ENCODE peak calls at places on chromosomes 1 and 21, in nine cellular contexts. O is upper lobe of right lung; R is Right ventricle myocardium superior; D is HEK293T; Z is PC-3; J is ELR; M is effector CD4-positive, alpha-beta T cell; E is activated T-cell treated with anti-CD3 and anti-CD28 coated beads for 1 hour; T is A549. U is an unnamed sample.

GRCh38 chr1:100250807-100251206 is 1.2 kb upstream of the DBT start:
- DNase-seq in Z (no peak), O (no peak), T (no peak), D (no peak), J (no peak), E (no peak), R (no peak), M (no peak), U (no peak)

GRCh38 chr1:4549933-4550332 is 104.5 kb upstream of the AJAP1 start:
- DNase-seq in D (no peak), Z (peak), T (no peak), R (no peak), O (no peak), M (no peak), E (no peak), J (no peak), U (no peak)

GRCh38 chr1:230140221-230141001 is 73.4 kb downstream of the GALNT2 start:
- DNase-seq in R (peak), M (no peak), D (no peak), O (no peak), J (peak), E (no peak), T (no peak), Z (no peak), U (no peak)

GRCh38 chr1:54766726-54767125 is 2.4 kb upstream of the PARS2 start:
- DNase-seq in Z (no peak), J (no peak), R (no peak), T (no peak), M (no peak), O (no peak), D (no peak), E (no peak), U (no peak)

GRCh38 chr1:199758626-199759255 is 268.8 kb upstream of the NR5A2 start:
- DNase-seq in J (no peak), Z (no peak), M (no peak), R (no peak), T (peak), E (no peak), O (no peak), D (no peak), U (no peak)

GRCh38 chr1:175317309-175317708 is 124.7 kb upstream of the KIAA0040 start:
- DNase-seq in E (no peak), D (peak), J (no peak), T (no peak), Z (peak), R (no peak), O (no peak), M (peak), U (no peak)

GRCh38 chr1:246875041-246876026 is 56.4 kb downstream of the AHCTF1 start:
- DNase-seq in D (no peak), O (no peak), R (no peak), E (no peak), J (peak), Z (peak), T (no peak), M (no peak), U (no peak)

GRCh38 chr1:214354440-214355148 is 73.6 kb downstream of the SMYD2 start:
- DNase-seq in J (peak), D (no peak), O (no peak), Z (no peak), M (no peak), E (no peak), R (no peak), T (no peak), U (no peak)

GRCh38 chr21:42537106-42537742 is 23.6 kb downstream of the SLC37A1 start:
- DNase-seq in E (no peak), J (peak), D (no peak), Z (peak), O (peak), T (no peak), R (no peak), M (no peak), U (no peak)

GRCh38 chr1:93768380-93768863 is 86.8 kb upstream of the BCAR3 start:
- DNase-seq in R (no peak), M (no peak), Z (no peak), D (peak), T (no peak), O (no peak), E (no peak), J (no peak), U (no peak)

GRCh38 chr21:42599962-42600361 is 53.5 kb upstream of the PDE9A start:
- DNase-seq in O (peak), M (no peak), J (no peak), Z (no peak), E (no peak), D (no peak), T (no peak), R (no peak), U (no peak)

GRCh38 chr1:201556841-201557571 is 18.1 kb downstream of the NAV1 start:
- DNase-seq in Z (no peak), J (peak), D (no peak), E (no peak), O (no peak), R (no peak), T (no peak), M (no peak), U (no peak)

GRCh38 chr1:71908313-71908712 is 374.0 kb downstream of the NEGR1 start:
- DNase-seq in Z (no peak), M (no peak), E (no peak), O (no peak), J (no peak), R (no peak), D (no peak), T (no peak), U (no peak)

GRCh38 chr1:97351846-97352245 is 569.0 kb downstream of the DPYD start:
- DNase-seq in T (no peak), R (no peak), M (no peak), D (no peak), Z (no peak), E (no peak), J (no peak), O (no peak), U (no peak)